ENCODE peak calls at places on chromosomes 1 and 21, in eight cellular contexts. L is testis, Y is stomach, T is breast epithelium, X is heart left ventricle, W is body of pancreas, R is IMR-90, P is ovary. A is an unnamed sample. For H3K27me3, the result is how much of the 10 kb centered on the place peaks cover.

GRCh38 chr1:229192031-229192430 is 78.9 kb upstream of the RAB4A start:
- DNase-seq in R (peak), W (no peak), L (no peak), Y (no peak), P (no peak), T (no peak), X (no peak), A (no peak)

GRCh38 chr1:33886452-33886851 is 22.6 kb downstream of the HMGB4 start:
- DNase-seq in R (no peak), X (no peak), W (no peak), L (no peak), T (no peak), Y (no peak), P (no peak), A (no peak)

GRCh38 chr1:216261631-216262030 is 161.6 kb downstream of the USH2A start:
- DNase-seq in X (no peak), R (no peak), Y (no peak), T (no peak), W (no peak), L (no peak), P (no peak), A (no peak)

GRCh38 chr21:42414928-42415769 is 11.4 kb downstream of the UBASH3A start:
- DNase-seq in W (no peak), L (peak), X (no peak), Y (peak), T (no peak), R (peak), P (peak), A (peak)

GRCh38 chr1:5994713-5995621 is 2.7 kb upstream of the NPHP4 start:
- DNase-seq in T (no peak), Y (no peak), W (no peak), R (no peak), P (no peak), L (no peak), X (no peak), A (no peak)

GRCh38 chr1:86233406-86233805 is 76.8 kb upstream of the COL24A1 start:
- DNase-seq in X (no peak), W (no peak), Y (no peak), P (no peak), L (no peak), T (no peak), R (no peak), A (no peak)

GRCh38 chr1:233281711-233282581 is 13.6 kb downstream of the PCNX2 start:
- DNase-seq in T (no peak), W (no peak), L (no peak), P (no peak), Y (no peak), R (peak), X (no peak), A (peak)

GRCh38 chr1:119010201-119010600 is 22.1 kb upstream of the TBX15 start:
- DNase-seq in X (no peak), T (no peak), P (no peak), R (peak), Y (no peak), L (no peak), W (no peak), A (no peak)

GRCh38 chr1:74835046-74835445 is 102.1 kb downstream of the TYW3 start:
- DNase-seq in X (no peak), L (no peak), W (no peak), R (peak), Y (no peak), P (no peak), T (no peak), A (no peak)

GRCh38 chr21:39422468-39423241 is 22.9 kb downstream of the LCA5L start:
- DNase-seq in W (no peak), P (no peak), L (no peak), R (no peak), T (no peak), X (no peak), Y (no peak), A (no peak)

GRCh38 chr1:221437171-221437570 is 304.7 kb downstream of the DUSP10 start:
- DNase-seq in L (no peak), R (peak), P (no peak), W (no peak), X (no peak), T (no peak), Y (no peak), A (no peak)

GRCh38 chr1:197606163-197606562 is 169.1 kb downstream of the DENND1B start:
- DNase-seq in R (no peak), P (no peak), L (no peak), T (no peak), X (no peak), W (no peak), Y (no peak), A (no peak)

GRCh38 chr1:239112536-239112935 is 273.8 kb upstream of the CHRM3 start:
- DNase-seq in X (no peak), R (no peak), P (no peak), T (no peak), Y (no peak), L (no peak), W (no peak), A (no peak)

GRCh38 chr1:94602312-94602711 is 60.8 kb upstream of the F3 start:
- DNase-seq in X (no peak), T (no peak), Y (peak), R (peak), P (no peak), L (no peak), W (no peak), A (peak)

GRCh38 chr1:54273092-54273836 is 73.3 kb downstream of the MRPL37 start:
- DNase-seq in Y (peak), L (peak), X (peak), T (no peak), W (peak), P (peak), R (peak), A (peak)

GRCh38 chr1:7669559-7670208 is 101.4 kb upstream of the VAMP3 start:
- DNase-seq in W (peak), T (peak), X (no peak), R (peak), P (peak), Y (peak), L (peak), A (peak)

GRCh38 chr1:82979593-82980230 is 1019.2 kb downstream of the TTLL7 start:
- DNase-seq in P (no peak), T (no peak), R (no peak), W (no peak), X (no peak), Y (no peak), L (no peak), A (no peak)

GRCh38 chr1:248704556-248704955 is 2.0 kb upstream of the OR14I1 start:
- DNase-seq in W (no peak), X (no peak), P (no peak), T (no peak), R (no peak), L (no peak), Y (no peak), A (no peak)

GRCh38 chr1:63980706-63981407 is 207.0 kb downstream of the ROR1 start:
- DNase-seq in R (no peak), W (peak), Y (peak), X (no peak), L (no peak), T (peak), P (no peak), A (no peak)

GRCh38 chr1:30345525-30346145 is 377.8 kb downstream of the MATN1 start:
- DNase-seq in R (no peak), Y (no peak), L (no peak), X (no peak), W (no peak), T (no peak), P (no peak), A (no peak)

GRCh38 chr1:173017792-173018191 is 32.9 kb downstream of the TNFSF18 start:
- DNase-seq in X (no peak), Y (no peak), W (no peak), T (no peak), L (no peak), R (no peak), P (no peak), A (no peak)

GRCh38 chr1:91585502-91585901 is 84.9 kb downstream of the CDC7 start:
- DNase-seq in P (no peak), L (no peak), W (no peak), X (no peak), Y (no peak), R (no peak), T (no peak), A (no peak)

GRCh38 chr1:66175581-66175980 is 358.4 kb upstream of the SGIP1 start:
- DNase-seq in T (no peak), L (no peak), P (no peak), R (no peak), X (no peak), W (no peak), Y (no peak), A (no peak)
- H3K27me3 ChIP-seq in T (under half), L (under half), P (under half), R (under half), X (under half), W (under half), Y (under half), A (under half)

GRCh38 chr1:223143760-223144248 is 756 bp upstream of the TLR5 start:
- DNase-seq in T (no peak), Y (peak), P (peak), R (no peak), X (no peak), L (peak), W (peak), A (peak)

GRCh38 chr1:223142269-223142668 is 779 bp downstream of the TLR5 start:
- DNase-seq in L (no peak), T (no peak), P (peak), Y (no peak), R (no peak), X (no peak), W (no peak), A (no peak)

GRCh38 chr1:223144914-223145313 is 1.9 kb upstream of the TLR5 start:
- DNase-seq in X (no peak), W (no peak), T (no peak), L (no peak), Y (no peak), P (no peak), R (no peak), A (no peak)

GRCh38 chr1:223144431-223144830 is 1.4 kb upstream of the TLR5 start:
- DNase-seq in W (no peak), R (no peak), T (no peak), L (no peak), X (no peak), Y (no peak), P (no peak), A (no peak)

DNA sequence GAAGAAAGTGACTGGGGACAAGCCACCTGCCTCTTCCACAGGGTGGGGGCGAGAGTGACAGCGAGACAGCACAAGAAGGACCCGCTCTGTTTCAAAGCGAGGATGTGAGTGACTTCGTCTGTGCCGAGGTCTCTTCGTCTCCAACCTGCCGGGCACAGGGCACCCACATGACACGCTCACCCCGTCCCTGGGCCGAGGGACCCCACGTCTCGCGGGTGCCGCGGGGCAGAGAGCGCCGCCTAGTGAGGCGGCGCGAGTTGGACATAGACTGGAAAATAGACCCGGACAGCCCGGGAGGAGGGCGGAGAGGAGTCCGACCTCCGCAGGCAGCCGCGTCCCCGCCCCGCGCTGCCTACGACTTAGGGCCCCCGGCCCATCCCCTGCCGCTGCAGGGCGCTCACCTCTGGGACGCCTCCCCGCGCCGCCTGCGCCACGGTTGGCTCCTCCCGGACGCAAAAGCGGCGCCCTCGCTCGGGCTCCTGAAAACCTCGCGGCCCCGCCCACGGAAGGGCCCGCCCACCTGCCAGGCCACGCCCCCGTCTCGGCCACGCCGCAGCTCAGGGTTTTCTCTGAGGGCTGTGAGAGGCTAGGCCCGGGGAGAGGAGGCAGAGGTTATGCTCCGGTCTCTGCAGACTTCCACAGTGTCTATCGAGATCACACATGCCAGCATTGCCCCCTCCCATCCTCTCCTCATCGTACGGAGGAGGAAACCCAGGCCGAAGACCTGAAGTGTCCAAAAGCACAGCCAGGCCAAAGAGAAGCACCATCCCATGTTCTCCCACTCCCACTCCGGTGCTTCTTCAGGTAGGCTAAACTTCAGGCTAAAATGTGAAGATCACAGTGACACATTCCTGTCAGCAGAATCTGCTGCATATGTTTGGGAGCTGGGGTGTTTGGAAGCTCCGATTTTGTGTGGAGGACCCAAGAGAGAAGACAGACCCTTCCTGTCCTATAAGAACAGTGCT is at the start of gene TLR5:
- DNase-seq in R (peak), W (peak), P (peak), Y (peak), L (peak), X (peak), T (peak), A (peak)
- TF ChIP-seq POLR2A in R (no peak), W (peak), P (peak), Y (no peak), L (no peak), X (no peak), T (no peak), A (peak)

DNA sequence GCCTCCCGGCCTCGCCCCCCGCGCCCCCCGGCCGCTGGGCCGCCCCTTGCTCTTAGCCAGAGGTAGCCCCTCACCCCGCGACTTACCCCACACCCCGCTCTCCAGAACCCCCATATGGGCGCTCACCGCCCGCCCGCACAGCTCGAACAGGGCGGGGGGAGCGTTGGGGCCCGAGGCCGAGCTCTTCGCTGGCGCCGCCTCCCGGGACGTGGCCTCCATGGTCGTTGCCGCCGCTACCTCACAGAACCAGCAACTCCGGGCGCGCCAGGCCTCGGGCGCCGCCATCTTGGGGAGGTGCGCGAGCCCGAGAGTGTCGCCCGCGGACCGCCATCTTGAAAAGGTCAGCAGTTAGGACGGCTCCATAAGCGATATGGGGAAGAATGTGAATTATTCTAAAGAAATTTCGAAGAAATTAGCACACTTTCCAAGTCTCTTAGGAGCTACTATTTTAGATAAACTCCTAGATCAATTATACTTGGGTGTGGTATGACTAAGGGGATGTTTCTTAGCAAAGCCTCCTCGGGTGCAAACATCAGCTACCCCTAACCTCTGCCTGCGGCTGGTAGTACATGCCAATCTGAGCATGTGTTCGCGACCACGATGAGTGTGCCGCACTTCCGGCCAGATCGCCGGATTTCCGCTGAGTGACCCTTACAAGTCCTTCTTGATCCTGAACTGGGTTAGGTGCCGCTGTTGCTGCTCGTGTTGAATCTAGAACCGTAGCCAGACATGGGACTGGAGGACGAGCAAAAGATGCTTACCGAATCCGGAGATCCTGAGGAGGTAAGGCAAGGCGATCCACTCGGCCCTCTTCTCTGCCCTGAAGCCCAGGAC is at the start of the genes LRRC41 and UQCRH:
- DNase-seq in X (peak), Y (peak), L (peak), T (peak), P (peak), R (peak), W (peak), A (peak)
- TF ChIP-seq CTCF in X (no peak), Y (no peak), L (peak), T (no peak), P (no peak), R (peak), W (peak), A (no peak)

DNA sequence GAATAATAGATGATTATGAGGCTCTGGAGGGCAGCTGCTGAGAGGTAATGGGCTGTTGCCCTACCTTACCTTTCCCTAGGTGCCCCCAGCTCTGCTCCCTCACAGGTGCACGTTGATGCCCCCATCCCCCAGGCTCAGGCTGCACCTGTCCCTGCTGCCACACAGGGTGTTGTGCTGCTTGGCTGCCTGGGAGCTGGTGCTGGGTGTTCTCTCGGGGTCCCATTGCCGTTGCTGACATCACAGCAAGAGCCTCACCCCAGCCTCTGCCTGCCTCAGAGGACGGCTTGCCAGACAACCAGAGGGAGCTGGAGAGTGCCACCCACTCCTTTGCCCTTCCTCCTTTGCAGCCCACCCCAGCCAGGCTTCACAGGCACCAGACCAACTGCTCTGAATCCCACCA is 31.4 kb upstream of the DMBX1 start:
- DNase-seq in X (no peak), R (no peak), W (no peak), P (no peak), T (no peak), L (no peak), Y (no peak), A (no peak)
- H3K27me3 ChIP-seq in X (under half), R (half or more), W (under half), P (under half), T (under half), L (under half), Y (half or more), A (under half)

GRCh38 chr1:153598309-153599172 is 14.4 kb downstream of the S100A16 start:
- DNase-seq in W (no peak), X (no peak), T (no peak), P (no peak), L (no peak), R (peak), Y (no peak), A (no peak)
- TF ChIP-seq POLR2A in W (no peak), X (no peak), T (no peak), P (no peak), L (no peak), R (no peak), Y (no peak), A (no peak)

GRCh38 chr1:34975312-34975711 is 9.8 kb downstream of the TMEM35B start:
- DNase-seq in X (no peak), P (no peak), W (no peak), R (peak), T (no peak), Y (no peak), L (no peak), A (no peak)
- TF ChIP-seq CTCF in X (no peak), P (no peak), W (no peak), R (no peak), T (no peak), Y (no peak), L (no peak), A (no peak)

GRCh38 chr1:3375256-3375655 is 79.2 kb upstream of the ARHGEF16 start:
- DNase-seq in T (no peak), P (no peak), W (no peak), X (no peak), L (no peak), R (no peak), Y (no peak), A (no peak)

GRCh38 chr1:3378411-3379208 is 75.9 kb upstream of the ARHGEF16 start:
- DNase-seq in W (no peak), T (no peak), X (no peak), R (no peak), Y (no peak), P (no peak), L (no peak), A (no peak)

GRCh38 chr1:3377604-3378279 is 76.7 kb upstream of the ARHGEF16 start:
- DNase-seq in W (no peak), T (no peak), L (no peak), X (no peak), P (no peak), Y (peak), R (no peak), A (no peak)

GRCh38 chr1:3379934-3380333 is 74.5 kb upstream of the ARHGEF16 start:
- DNase-seq in W (no peak), R (no peak), Y (no peak), T (no peak), L (no peak), P (no peak), X (no peak), A (no peak)

GRCh38 chr1:3377166-3377565 is 77.3 kb upstream of the ARHGEF16 start:
- DNase-seq in W (no peak), P (no peak), T (no peak), X (no peak), Y (no peak), L (no peak), R (no peak), A (no peak)
- H3K27me3 ChIP-seq in W (under half), P (under half), T (under half), X (under half), Y (under half), L (under half), R (under half), A (under half)

DNA sequence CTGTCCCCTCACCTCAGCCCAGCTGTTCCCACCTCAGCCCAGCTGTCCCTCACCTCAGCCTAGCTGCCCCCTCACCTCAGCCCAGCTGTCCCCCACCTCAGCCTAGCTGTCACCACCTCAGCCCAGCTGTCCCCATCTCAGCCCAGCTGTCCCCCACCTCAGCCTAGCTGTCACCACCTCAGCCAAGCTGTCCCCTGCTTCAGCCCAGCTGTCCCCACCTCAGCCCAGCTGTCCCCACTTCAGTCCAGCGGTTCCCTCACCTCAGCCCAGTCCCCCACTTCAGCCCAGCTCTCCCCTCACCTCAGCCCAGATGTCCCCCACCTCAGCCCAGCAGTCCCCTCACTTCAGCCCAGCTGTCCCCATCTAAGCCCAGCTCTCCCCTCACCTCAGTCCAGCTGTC is 88.4 kb upstream of the CSF3R start:
- DNase-seq in R (no peak), L (no peak), P (no peak), X (no peak), Y (no peak), T (no peak), W (no peak), A (no peak)
- TF ChIP-seq POLR2A in R (no peak), L (no peak), P (no peak), X (no peak), Y (no peak), T (no peak), W (no peak), A (no peak)

A was measured in Peyer's patch.